ENCODE peak calls at places on chromosomes 13 and 19, in four cellular contexts. O, F, V and R are unnamed samples.

GRCh38 chr19:52248256-52248655 is 21.1 kb upstream of the ZNF766 start:
- DNase-seq in O (peak; percentile 37), F (peak; percentile 57), V (peak; percentile 54), R (peak; percentile 54)

GRCh38 chr19:2332341-2333026 is 4.0 kb downstream of the SPPL2B start:
- DNase-seq in O (no peak), F (no peak), V (no peak), R (no peak)

GRCh38 chr19:5403968-5404640 is 51.1 kb upstream of the ZNRF4 start:
- DNase-seq in O (peak; percentile 54), F (peak; percentile 88), V (peak; percentile 84), R (peak; percentile 84)

GRCh38 chr13:97306646-97307045 is 84.5 kb downstream of the MBNL2 start:
- DNase-seq in O (no peak), F (peak; percentile 67), V (no peak), R (peak; percentile 31)

GRCh38 chr13:98461525-98462240 is 115.2 kb downstream of the STK24 start:
- DNase-seq in O (no peak), F (no peak), V (no peak), R (no peak)

GRCh38 chr13:29594710-29595379 is 643 bp downstream of the SLC7A1 start:
- DNase-seq in O (peak; percentile 68), F (peak; percentile 71), V (peak; percentile 56), R (peak; percentile 54)

GRCh38 chr19:28063702-28064101 is 1149.2 kb downstream of the UQCRFS1 start:
- DNase-seq in O (no peak), F (no peak), V (no peak), R (no peak)

GRCh38 chr13:51523082-51523518 is 61.2 kb upstream of the WDFY2 start:
- DNase-seq in O (no peak), F (peak; percentile 81), V (peak; percentile 72), R (peak; percentile 81)

GRCh38 chr13:87674143-87674772 is 3.1 kb downstream of the SLITRK5 start:
- DNase-seq in O (no peak), F (no peak), V (no peak), R (no peak)

GRCh38 chr19:49546825-49547565 is 19.2 kb downstream of the RCN3 start:
- DNase-seq in O (peak; percentile 56), F (peak; percentile 90), V (peak; percentile 87), R (peak; percentile 86)

GRCh38 chr19:944171-944567 is 18.3 kb downstream of the ARID3A start:
- DNase-seq in O (no peak), F (no peak), V (no peak), R (no peak)